ENCODE peak calls at places on chromosomes 13 and 19, in eight cellular contexts. One of them, this sample, is unnamed.

GRCh38 chr19:3544742-3545668 is 6.0 kb downstream of the TEKTIP1 start:
- DNase-seq in uterus: peak; percentile 69
- DNase-seq in fibroblast of pulmonary artery: peak; percentile 58
- DNase-seq in B cell: peak; percentile 80
- DNase-seq in lower lobe of right lung: peak; percentile 84
- DNase-seq in dorsolateral prefrontal cortex: peak; percentile 62
- DNase-seq in mammary epithelial cell: peak; percentile 83
- DNase-seq in GM20000: peak; percentile 93
- DNase-seq in this sample: peak; percentile 80

GRCh38 chr19:10191347-10191746 is 3.4 kb downstream of the DNMT1 start:
- DNase-seq in uterus: peak; percentile 15
- DNase-seq in fibroblast of pulmonary artery: peak; percentile 70
- DNase-seq in B cell: no peak
- DNase-seq in lower lobe of right lung: no peak
- DNase-seq in dorsolateral prefrontal cortex: no peak
- DNase-seq in mammary epithelial cell: no peak
- DNase-seq in GM20000: no peak
- DNase-seq in this sample: no peak

GRCh38 chr13:102195566-102196462 is 206.0 kb downstream of the FGF14 start:
- DNase-seq in uterus: no peak
- DNase-seq in fibroblast of pulmonary artery: peak; percentile 4
- DNase-seq in B cell: no peak
- DNase-seq in lower lobe of right lung: no peak
- DNase-seq in dorsolateral prefrontal cortex: no peak
- DNase-seq in mammary epithelial cell: peak; percentile 27
- DNase-seq in GM20000: no peak
- DNase-seq in this sample: no peak

GRCh38 chr13:21399741-21400140 is 59.4 kb downstream of the ZDHHC20 start:
- DNase-seq in uterus: no peak
- DNase-seq in fibroblast of pulmonary artery: peak; percentile 39
- DNase-seq in B cell: no peak
- DNase-seq in lower lobe of right lung: no peak
- DNase-seq in dorsolateral prefrontal cortex: no peak
- DNase-seq in mammary epithelial cell: peak; percentile 20
- DNase-seq in GM20000: no peak
- DNase-seq in this sample: no peak

GRCh38 chr19:46907880-46908279 is 47.1 kb downstream of the ARHGAP35 start:
- DNase-seq in uterus: peak; percentile 59
- DNase-seq in fibroblast of pulmonary artery: no peak
- DNase-seq in B cell: no peak
- DNase-seq in lower lobe of right lung: no peak
- DNase-seq in dorsolateral prefrontal cortex: peak; percentile 27
- DNase-seq in mammary epithelial cell: no peak
- DNase-seq in GM20000: no peak
- DNase-seq in this sample: no peak

GRCh38 chr13:21106089-21106488 is 44.7 kb upstream of the LATS2 start:
- DNase-seq in uterus: no peak
- DNase-seq in fibroblast of pulmonary artery: peak; percentile 35
- DNase-seq in B cell: no peak
- DNase-seq in lower lobe of right lung: no peak
- DNase-seq in dorsolateral prefrontal cortex: no peak
- DNase-seq in mammary epithelial cell: no peak
- DNase-seq in GM20000: no peak
- DNase-seq in this sample: no peak

GRCh38 chr19:32543107-32543900 is 37.7 kb upstream of the PDCD5 start:
- DNase-seq in uterus: no peak
- DNase-seq in fibroblast of pulmonary artery: no peak
- DNase-seq in B cell: no peak
- DNase-seq in lower lobe of right lung: no peak
- DNase-seq in dorsolateral prefrontal cortex: no peak
- DNase-seq in mammary epithelial cell: peak; percentile 28
- DNase-seq in GM20000: no peak
- DNase-seq in this sample: no peak

GRCh38 chr19:41997121-41997850 is 3.3 kb upstream of the ATP1A3 start:
- DNase-seq in uterus: no peak
- DNase-seq in fibroblast of pulmonary artery: peak; percentile 48
- DNase-seq in B cell: peak; percentile 66
- DNase-seq in lower lobe of right lung: no peak
- DNase-seq in dorsolateral prefrontal cortex: no peak
- DNase-seq in mammary epithelial cell: peak; percentile 23
- DNase-seq in GM20000: peak; percentile 87
- DNase-seq in this sample: peak; percentile 58

GRCh38 chr19:44866672-44867071 is 20.6 kb downstream of the NECTIN2 start:
- DNase-seq in uterus: no peak
- DNase-seq in fibroblast of pulmonary artery: no peak
- DNase-seq in B cell: no peak
- DNase-seq in lower lobe of right lung: no peak
- DNase-seq in dorsolateral prefrontal cortex: no peak
- DNase-seq in mammary epithelial cell: no peak
- DNase-seq in GM20000: no peak
- DNase-seq in this sample: no peak

GRCh38 chr19:4913996-4914735 is 4.9 kb downstream of the UHRF1 start:
- DNase-seq in uterus: no peak
- DNase-seq in fibroblast of pulmonary artery: no peak
- DNase-seq in B cell: no peak
- DNase-seq in lower lobe of right lung: no peak
- DNase-seq in dorsolateral prefrontal cortex: no peak
- DNase-seq in mammary epithelial cell: no peak
- DNase-seq in GM20000: no peak
- DNase-seq in this sample: no peak

GRCh38 chr13:106440846-106441245 is 94.6 kb downstream of the EFNB2 start:
- DNase-seq in uterus: no peak
- DNase-seq in fibroblast of pulmonary artery: no peak
- DNase-seq in B cell: no peak
- DNase-seq in lower lobe of right lung: no peak
- DNase-seq in dorsolateral prefrontal cortex: no peak
- DNase-seq in mammary epithelial cell: no peak
- DNase-seq in GM20000: no peak
- DNase-seq in this sample: no peak

GRCh38 chr13:49026851-49027250 is 51.1 kb downstream of the FNDC3A start:
- DNase-seq in uterus: no peak
- DNase-seq in fibroblast of pulmonary artery: no peak
- DNase-seq in B cell: no peak
- DNase-seq in lower lobe of right lung: no peak
- DNase-seq in dorsolateral prefrontal cortex: no peak
- DNase-seq in mammary epithelial cell: no peak
- DNase-seq in GM20000: no peak
- DNase-seq in this sample: no peak

GRCh38 chr19:33414667-33415605 is 41.4 kb downstream of the CEBPG start:
- DNase-seq in uterus: no peak
- DNase-seq in fibroblast of pulmonary artery: no peak
- DNase-seq in B cell: no peak
- DNase-seq in lower lobe of right lung: no peak
- DNase-seq in dorsolateral prefrontal cortex: no peak
- DNase-seq in mammary epithelial cell: no peak
- DNase-seq in GM20000: no peak
- DNase-seq in this sample: no peak

GRCh38 chr13:51259359-51259645 is 37.1 kb downstream of the FAM124A start:
- DNase-seq in uterus: no peak
- DNase-seq in fibroblast of pulmonary artery: no peak
- DNase-seq in B cell: no peak
- DNase-seq in lower lobe of right lung: no peak
- DNase-seq in dorsolateral prefrontal cortex: no peak
- DNase-seq in mammary epithelial cell: no peak
- DNase-seq in GM20000: no peak
- DNase-seq in this sample: no peak

GRCh38 chr13:51260154-51260553 is 38.0 kb downstream of the FAM124A start:
- DNase-seq in uterus: no peak
- DNase-seq in fibroblast of pulmonary artery: no peak
- DNase-seq in B cell: no peak
- DNase-seq in lower lobe of right lung: no peak
- DNase-seq in dorsolateral prefrontal cortex: no peak
- DNase-seq in mammary epithelial cell: no peak
- DNase-seq in GM20000: no peak
- DNase-seq in this sample: no peak

GRCh38 chr13:51261610-51262249 is 39.5 kb downstream of the FAM124A start:
- DNase-seq in uterus: no peak
- DNase-seq in fibroblast of pulmonary artery: no peak
- DNase-seq in B cell: no peak
- DNase-seq in lower lobe of right lung: no peak
- DNase-seq in dorsolateral prefrontal cortex: peak; percentile 67
- DNase-seq in mammary epithelial cell: no peak
- DNase-seq in GM20000: no peak
- DNase-seq in this sample: no peak

GRCh38 chr13:51258612-51259358 is 36.6 kb downstream of the FAM124A start:
- DNase-seq in uterus: no peak
- DNase-seq in fibroblast of pulmonary artery: no peak
- DNase-seq in B cell: no peak
- DNase-seq in lower lobe of right lung: no peak
- DNase-seq in dorsolateral prefrontal cortex: no peak
- DNase-seq in mammary epithelial cell: no peak
- DNase-seq in GM20000: no peak
- DNase-seq in this sample: no peak

GRCh38 chr13:51262501-51263211 is 40.5 kb downstream of the FAM124A start:
- DNase-seq in uterus: no peak
- DNase-seq in fibroblast of pulmonary artery: no peak
- DNase-seq in B cell: no peak
- DNase-seq in lower lobe of right lung: no peak
- DNase-seq in dorsolateral prefrontal cortex: no peak
- DNase-seq in mammary epithelial cell: no peak
- DNase-seq in GM20000: no peak
- DNase-seq in this sample: no peak
- TF ChIP-seq CTCF in uterus: no peak
- TF ChIP-seq CTCF in fibroblast of pulmonary artery: no peak
- TF ChIP-seq CTCF in B cell: no peak
- TF ChIP-seq CTCF in lower lobe of right lung: no peak
- TF ChIP-seq CTCF in dorsolateral prefrontal cortex: peak; percentile 20
- TF ChIP-seq CTCF in mammary epithelial cell: no peak
- TF ChIP-seq CTCF in GM20000: peak; percentile 4
- TF ChIP-seq CTCF in this sample: peak; percentile 28

GRCh38 chr13:66844933-66845332 is 385.2 kb downstream of the PCDH9 start:
- DNase-seq in uterus: no peak
- DNase-seq in fibroblast of pulmonary artery: no peak
- DNase-seq in B cell: no peak
- DNase-seq in lower lobe of right lung: no peak
- DNase-seq in dorsolateral prefrontal cortex: no peak
- DNase-seq in mammary epithelial cell: no peak
- DNase-seq in GM20000: no peak
- DNase-seq in this sample: no peak

GRCh38 chr13:66849706-66850105 is 380.4 kb downstream of the PCDH9 start:
- DNase-seq in uterus: no peak
- DNase-seq in fibroblast of pulmonary artery: no peak
- DNase-seq in B cell: no peak
- DNase-seq in lower lobe of right lung: no peak
- DNase-seq in dorsolateral prefrontal cortex: no peak
- DNase-seq in mammary epithelial cell: no peak
- DNase-seq in GM20000: no peak
- DNase-seq in this sample: no peak

GRCh38 chr13:66845393-66845792 is 384.7 kb downstream of the PCDH9 start:
- DNase-seq in uterus: no peak
- DNase-seq in fibroblast of pulmonary artery: no peak
- DNase-seq in B cell: no peak
- DNase-seq in lower lobe of right lung: no peak
- DNase-seq in dorsolateral prefrontal cortex: no peak
- DNase-seq in mammary epithelial cell: no peak
- DNase-seq in GM20000: no peak
- DNase-seq in this sample: no peak

GRCh38 chr13:66847541-66847940 is 382.6 kb downstream of the PCDH9 start:
- DNase-seq in uterus: no peak
- DNase-seq in fibroblast of pulmonary artery: no peak
- DNase-seq in B cell: no peak
- DNase-seq in lower lobe of right lung: no peak
- DNase-seq in dorsolateral prefrontal cortex: no peak
- DNase-seq in mammary epithelial cell: no peak
- DNase-seq in GM20000: no peak
- DNase-seq in this sample: no peak
- TF ChIP-seq CTCF in uterus: no peak
- TF ChIP-seq CTCF in fibroblast of pulmonary artery: no peak
- TF ChIP-seq CTCF in B cell: no peak
- TF ChIP-seq CTCF in lower lobe of right lung: no peak
- TF ChIP-seq CTCF in dorsolateral prefrontal cortex: no peak
- TF ChIP-seq CTCF in mammary epithelial cell: no peak
- TF ChIP-seq CTCF in GM20000: no peak
- TF ChIP-seq CTCF in this sample: no peak

GRCh38 chr19:12365372-12366162 is at the start of gene ZNF442:
- DNase-seq in uterus: peak; percentile 94
- DNase-seq in fibroblast of pulmonary artery: peak; percentile 97
- DNase-seq in B cell: peak; percentile 85
- DNase-seq in lower lobe of right lung: peak; percentile 94
- DNase-seq in dorsolateral prefrontal cortex: peak; percentile 98
- DNase-seq in mammary epithelial cell: peak; percentile 93
- DNase-seq in GM20000: peak; percentile 97
- DNase-seq in this sample: peak; percentile 82
- TF ChIP-seq CTCF in uterus: peak; percentile 84
- TF ChIP-seq CTCF in fibroblast of pulmonary artery: peak; percentile 81
- TF ChIP-seq CTCF in B cell: peak; percentile 24
- TF ChIP-seq CTCF in lower lobe of right lung: peak; percentile 68
- TF ChIP-seq CTCF in dorsolateral prefrontal cortex: peak; percentile 51
- TF ChIP-seq CTCF in mammary epithelial cell: peak; percentile 14
- TF ChIP-seq CTCF in GM20000: no peak
- TF ChIP-seq CTCF in this sample: peak; percentile 57

GRCh38 chr19:19063183-19064097 is at the start of gene SLC25A42:
- DNase-seq in uterus: peak; percentile 100
- DNase-seq in fibroblast of pulmonary artery: peak; percentile 100
- DNase-seq in B cell: peak; percentile 98
- DNase-seq in lower lobe of right lung: peak; percentile 99
- DNase-seq in dorsolateral prefrontal cortex: peak; percentile 100
- DNase-seq in mammary epithelial cell: peak; percentile 99
- DNase-seq in GM20000: peak; percentile 100
- DNase-seq in this sample: peak; percentile 99

GRCh38 chr19:19061491-19061890 is 2.3 kb upstream of the SLC25A42 start:
- DNase-seq in uterus: no peak
- DNase-seq in fibroblast of pulmonary artery: no peak
- DNase-seq in B cell: no peak
- DNase-seq in lower lobe of right lung: no peak
- DNase-seq in dorsolateral prefrontal cortex: no peak
- DNase-seq in mammary epithelial cell: no peak
- DNase-seq in GM20000: no peak
- DNase-seq in this sample: no peak

GRCh38 chr19:19064811-19065745 is 1.3 kb downstream of the SLC25A42 start:
- DNase-seq in uterus: no peak
- DNase-seq in fibroblast of pulmonary artery: no peak
- DNase-seq in B cell: peak; percentile 38
- DNase-seq in lower lobe of right lung: no peak
- DNase-seq in dorsolateral prefrontal cortex: peak; percentile 48
- DNase-seq in mammary epithelial cell: no peak
- DNase-seq in GM20000: peak; percentile 46
- DNase-seq in this sample: no peak

GRCh38 chr19:19062454-19063182 is 1.2 kb upstream of the SLC25A42 start:
- DNase-seq in uterus: no peak
- DNase-seq in fibroblast of pulmonary artery: peak; percentile 16
- DNase-seq in B cell: no peak
- DNase-seq in lower lobe of right lung: no peak
- DNase-seq in dorsolateral prefrontal cortex: no peak
- DNase-seq in mammary epithelial cell: peak; percentile 44
- DNase-seq in GM20000: no peak
- DNase-seq in this sample: no peak

DNA sequence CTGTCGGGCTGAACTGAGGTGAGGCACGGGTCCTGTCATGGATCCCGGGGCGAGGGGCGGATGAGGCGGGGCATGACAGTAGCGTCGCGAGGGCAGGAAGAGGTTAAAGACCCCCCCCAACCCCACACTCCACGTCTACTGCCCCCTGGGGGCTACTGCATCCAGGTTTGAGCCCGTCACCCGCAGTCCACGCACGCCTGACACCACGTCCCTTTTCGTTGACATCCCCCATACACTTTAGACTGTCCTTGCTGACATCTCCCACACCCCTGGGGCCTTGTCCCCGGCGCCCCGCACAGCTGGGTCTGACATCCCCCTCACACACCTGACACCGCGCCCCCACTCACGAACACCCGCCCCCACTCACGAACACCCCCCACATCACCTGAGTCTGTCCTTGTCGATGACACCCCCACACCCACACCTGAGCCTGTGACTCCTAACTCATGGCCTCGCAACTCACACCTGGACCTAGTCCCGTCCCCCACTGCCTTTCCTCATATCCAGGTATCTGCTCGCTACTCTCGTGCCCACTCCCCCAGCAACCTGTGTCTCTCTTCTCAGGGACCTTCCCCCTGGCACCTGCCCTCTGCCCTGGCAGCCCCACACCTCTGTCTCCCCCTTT is 416 bp downstream of the SLC25A42 start:
- DNase-seq in uterus: no peak
- DNase-seq in fibroblast of pulmonary artery: no peak
- DNase-seq in B cell: no peak
- DNase-seq in lower lobe of right lung: no peak
- DNase-seq in dorsolateral prefrontal cortex: no peak
- DNase-seq in mammary epithelial cell: no peak
- DNase-seq in GM20000: no peak
- DNase-seq in this sample: no peak
- TF ChIP-seq CTCF in uterus: no peak
- TF ChIP-seq CTCF in fibroblast of pulmonary artery: peak; percentile 28
- TF ChIP-seq CTCF in B cell: peak; percentile 70
- TF ChIP-seq CTCF in lower lobe of right lung: peak; percentile 17
- TF ChIP-seq CTCF in dorsolateral prefrontal cortex: no peak
- TF ChIP-seq CTCF in mammary epithelial cell: no peak
- TF ChIP-seq CTCF in GM20000: no peak
- TF ChIP-seq CTCF in this sample: peak; percentile 50